ENCODE peak calls at places on chromosomes 5 and 9, in eight cellular contexts. X, J, Q, T, Y, R, O and I are unnamed samples.

GRCh38 chr5:167939686-167940085 is 351.8 kb upstream of the WWC1 start:
- DNase-seq in X (no peak), J (no peak), Q (no peak), T (no peak), Y (no peak), R (no peak), O (no peak), I (no peak)

GRCh38 chr5:400282-401215 is 42.4 kb upstream of the EXOC3 start:
- DNase-seq in X (no peak), J (no peak), Q (peak), T (no peak), Y (no peak), R (no peak), O (no peak), I (peak)

GRCh38 chr5:66854429-66854828 is 258.2 kb downstream of the MAST4 start:
- DNase-seq in X (no peak), J (no peak), Q (no peak), T (no peak), Y (no peak), R (no peak), O (no peak), I (no peak)

GRCh38 chr5:58453326-58453725 is 6.6 kb downstream of the PLK2 start:
- DNase-seq in X (no peak), J (no peak), Q (no peak), T (no peak), Y (no peak), R (no peak), O (no peak), I (no peak)

GRCh38 chr9:26801772-26802171 is 90.8 kb downstream of the CAAP1 start:
- DNase-seq in X (no peak), J (no peak), Q (no peak), T (no peak), Y (no peak), R (no peak), O (no peak), I (no peak)

GRCh38 chr5:6712136-6712581 is 1.1 kb upstream of the TENT4A start:
- DNase-seq in X (no peak), J (peak), Q (peak), T (peak), Y (no peak), R (peak), O (peak), I (peak)

GRCh38 chr5:14362511-14362910 is 219.1 kb upstream of the OTULINL start:
- DNase-seq in X (no peak), J (no peak), Q (no peak), T (no peak), Y (no peak), R (no peak), O (no peak), I (no peak)

GRCh38 chr5:51027276-51027675 is 356.0 kb upstream of the ISL1 start:
- DNase-seq in X (no peak), J (no peak), Q (no peak), T (no peak), Y (no peak), R (no peak), O (no peak), I (no peak)

GRCh38 chr9:89426389-89426961 is 71.4 kb downstream of the SEMA4D start:
- DNase-seq in X (no peak), J (no peak), Q (no peak), T (no peak), Y (no peak), R (peak), O (no peak), I (no peak)

GRCh38 chr5:67576112-67576511 is 379.5 kb upstream of the CD180 start:
- DNase-seq in X (no peak), J (no peak), Q (no peak), T (no peak), Y (no peak), R (no peak), O (no peak), I (no peak)

GRCh38 chr9:81411961-81412360 is 277.4 kb downstream of the TLE1 start:
- DNase-seq in X (no peak), J (no peak), Q (no peak), T (no peak), Y (no peak), R (no peak), O (no peak), I (no peak)

GRCh38 chr9:12773562-12773961 is 1.3 kb upstream of the LURAP1L start:
- DNase-seq in X (no peak), J (no peak), Q (no peak), T (no peak), Y (no peak), R (no peak), O (no peak), I (no peak)

GRCh38 chr9:69078581-69078980 is 43.0 kb downstream of the FXN start:
- DNase-seq in X (no peak), J (no peak), Q (no peak), T (no peak), Y (no peak), R (no peak), O (no peak), I (no peak)

GRCh38 chr5:109304323-109304722 is 105.5 kb downstream of the PJA2 start:
- DNase-seq in X (no peak), J (no peak), Q (no peak), T (no peak), Y (no peak), R (no peak), O (no peak), I (no peak)

GRCh38 chr5:179879003-179879689 is 20.5 kb upstream of the MRNIP start:
- DNase-seq in X (no peak), J (no peak), Q (no peak), T (no peak), Y (no peak), R (no peak), O (no peak), I (no peak)

GRCh38 chr5:94830520-94830919 is 212.1 kb downstream of the SLF1 start:
- DNase-seq in X (no peak), J (no peak), Q (no peak), T (no peak), Y (no peak), R (no peak), O (peak), I (peak)

GRCh38 chr5:61277190-61277589 is 54.9 kb upstream of the ZSWIM6 start:
- DNase-seq in X (no peak), J (peak), Q (no peak), T (no peak), Y (no peak), R (no peak), O (no peak), I (peak)

GRCh38 chr9:37371565-37372464 is 50.7 kb upstream of the GRHPR start:
- DNase-seq in X (no peak), J (no peak), Q (no peak), T (no peak), Y (no peak), R (no peak), O (no peak), I (no peak)

GRCh38 chr5:39015743-39016586 is 58.2 kb downstream of the RICTOR start:
- DNase-seq in X (no peak), J (peak), Q (no peak), T (no peak), Y (no peak), R (no peak), O (peak), I (no peak)

GRCh38 chr5:8773091-8773615 is 772.7 kb downstream of the SEMA5A start:
- DNase-seq in X (no peak), J (peak), Q (no peak), T (no peak), Y (no peak), R (no peak), O (no peak), I (no peak)

GRCh38 chr5:1951165-1951816 is 68.6 kb upstream of the IRX4 start:
- DNase-seq in X (no peak), J (no peak), Q (no peak), T (no peak), Y (no peak), R (no peak), O (no peak), I (no peak)

GRCh38 chr5:178671745-178672144 is 44.9 kb upstream of the CLK4 start:
- DNase-seq in X (no peak), J (no peak), Q (no peak), T (no peak), Y (no peak), R (no peak), O (no peak), I (no peak)

GRCh38 chr5:157106668-157107461 is 2.0 kb downstream of the HAVCR2 start:
- DNase-seq in X (no peak), J (no peak), Q (no peak), T (no peak), Y (no peak), R (peak), O (no peak), I (no peak)

GRCh38 chr9:10983251-10983650 is 370.4 kb upstream of the PTPRD start:
- DNase-seq in X (no peak), J (no peak), Q (no peak), T (no peak), Y (no peak), R (no peak), O (no peak), I (no peak)

GRCh38 chr5:170252710-170253350 is 20.0 kb downstream of the C5orf58 start:
- DNase-seq in X (no peak), J (no peak), Q (no peak), T (no peak), Y (no peak), R (no peak), O (no peak), I (no peak)

GRCh38 chr5:160342413-160342941 is 27.9 kb downstream of the C1QTNF2 start:
- DNase-seq in X (no peak), J (peak), Q (no peak), T (no peak), Y (no peak), R (no peak), O (no peak), I (no peak)

GRCh38 chr9:33159058-33159759 is 7.9 kb downstream of the B4GALT1 start:
- DNase-seq in X (no peak), J (peak), Q (no peak), T (peak), Y (peak), R (no peak), O (no peak), I (peak)

GRCh38 chr5:93436083-93436482 is 144.9 kb downstream of the NR2F1-AS1 start:
- DNase-seq in X (no peak), J (no peak), Q (no peak), T (no peak), Y (no peak), R (no peak), O (no peak), I (no peak)

GRCh38 chr9:130345993-130346385 is 80.4 kb downstream of the HMCN2 start:
- DNase-seq in X (no peak), J (no peak), Q (no peak), T (no peak), Y (no peak), R (no peak), O (no peak), I (no peak)